ENCODE peak calls at places on chromosomes 13 and 19, in nine cellular contexts. One of them, this sample, is unnamed.

GRCh38 chr13:101773062-101773461 is 320.6 kb downstream of the ITGBL1 start:
- DNase-seq in upper lobe of left lung: no peak
- DNase-seq in uterus: no peak
- DNase-seq in IMR-90: no peak
- DNase-seq in suprapubic skin: no peak
- DNase-seq in esophagus squamous epithelium: no peak
- DNase-seq in right lobe of liver: no peak
- DNase-seq in ovary: no peak
- DNase-seq in H54: no peak
- DNase-seq in this sample: no peak

GRCh38 chr19:2273356-2274184 is 8.4 kb downstream of the PEAK3 start:
- DNase-seq in right lobe of liver: peak; percentile 79
- DNase-seq in IMR-90: peak; percentile 52
- DNase-seq in H54: peak; percentile 95
- DNase-seq in upper lobe of left lung: peak; percentile 97
- DNase-seq in esophagus squamous epithelium: no peak
- DNase-seq in suprapubic skin: no peak
- DNase-seq in uterus: peak; percentile 77
- DNase-seq in ovary: peak; percentile 84
- DNase-seq in this sample: peak; percentile 92

GRCh38 chr19:14164088-14164487 is 27.7 kb upstream of the ASF1B start:
- DNase-seq in uterus: no peak
- DNase-seq in IMR-90: no peak
- DNase-seq in right lobe of liver: no peak
- DNase-seq in esophagus squamous epithelium: no peak
- DNase-seq in upper lobe of left lung: no peak
- DNase-seq in H54: no peak
- DNase-seq in ovary: no peak
- DNase-seq in suprapubic skin: no peak
- DNase-seq in this sample: no peak

GRCh38 chr13:20360041-20360491 is 127.9 kb upstream of the GJB6 start:
- DNase-seq in uterus: no peak
- DNase-seq in upper lobe of left lung: no peak
- DNase-seq in IMR-90: peak; percentile 43
- DNase-seq in H54: no peak
- DNase-seq in ovary: no peak
- DNase-seq in suprapubic skin: no peak
- DNase-seq in esophagus squamous epithelium: no peak
- DNase-seq in right lobe of liver: peak; percentile 67
- DNase-seq in this sample: no peak

GRCh38 chr13:101817898-101818297 is 365.4 kb downstream of the ITGBL1 start:
- DNase-seq in esophagus squamous epithelium: no peak
- DNase-seq in suprapubic skin: no peak
- DNase-seq in ovary: no peak
- DNase-seq in upper lobe of left lung: no peak
- DNase-seq in IMR-90: no peak
- DNase-seq in H54: no peak
- DNase-seq in right lobe of liver: no peak
- DNase-seq in uterus: no peak
- DNase-seq in this sample: no peak

GRCh38 chr13:75637101-75637774 is 1.1 kb downstream of the LMO7 start:
- DNase-seq in upper lobe of left lung: no peak
- DNase-seq in right lobe of liver: no peak
- DNase-seq in H54: no peak
- DNase-seq in suprapubic skin: no peak
- DNase-seq in esophagus squamous epithelium: no peak
- DNase-seq in ovary: no peak
- DNase-seq in uterus: no peak
- DNase-seq in IMR-90: no peak
- DNase-seq in this sample: no peak

GRCh38 chr19:1057185-1057857 is 9.6 kb upstream of the ARHGAP45 start:
- DNase-seq in H54: no peak
- DNase-seq in uterus: no peak
- DNase-seq in suprapubic skin: no peak
- DNase-seq in IMR-90: peak; percentile 67
- DNase-seq in ovary: no peak
- DNase-seq in right lobe of liver: peak; percentile 34
- DNase-seq in esophagus squamous epithelium: no peak
- DNase-seq in upper lobe of left lung: no peak
- DNase-seq in this sample: no peak

GRCh38 chr13:48891586-48891985 is 84.1 kb upstream of the FNDC3A start:
- DNase-seq in esophagus squamous epithelium: no peak
- DNase-seq in right lobe of liver: no peak
- DNase-seq in ovary: no peak
- DNase-seq in IMR-90: peak; percentile 72
- DNase-seq in upper lobe of left lung: no peak
- DNase-seq in H54: peak; percentile 9
- DNase-seq in suprapubic skin: no peak
- DNase-seq in uterus: no peak
- DNase-seq in this sample: no peak

GRCh38 chr19:58559275-58560006 is 1.0 kb upstream of the UBE2M start:
- DNase-seq in upper lobe of left lung: peak; percentile 91
- DNase-seq in suprapubic skin: peak; percentile 96
- DNase-seq in IMR-90: peak; percentile 89
- DNase-seq in uterus: peak; percentile 91
- DNase-seq in right lobe of liver: peak; percentile 93
- DNase-seq in esophagus squamous epithelium: no peak
- DNase-seq in ovary: peak; percentile 92
- DNase-seq in H54: peak; percentile 100
- DNase-seq in this sample: no peak

GRCh38 chr19:52099497-52100138 is 4.1 kb upstream of the ZNF841 start:
- DNase-seq in esophagus squamous epithelium: no peak
- DNase-seq in suprapubic skin: no peak
- DNase-seq in right lobe of liver: no peak
- DNase-seq in ovary: no peak
- DNase-seq in H54: no peak
- DNase-seq in uterus: no peak
- DNase-seq in IMR-90: no peak
- DNase-seq in upper lobe of left lung: no peak
- DNase-seq in this sample: no peak

GRCh38 chr13:91722267-91722884 is 324.0 kb downstream of the GPC5 start:
- DNase-seq in esophagus squamous epithelium: no peak
- DNase-seq in ovary: no peak
- DNase-seq in IMR-90: peak; percentile 18
- DNase-seq in H54: peak; percentile 4
- DNase-seq in suprapubic skin: no peak
- DNase-seq in uterus: no peak
- DNase-seq in upper lobe of left lung: no peak
- DNase-seq in right lobe of liver: no peak
- DNase-seq in this sample: peak; percentile 32

GRCh38 chr13:99857738-99858137 is 113.8 kb downstream of the ZIC5 start:
- DNase-seq in upper lobe of left lung: no peak
- DNase-seq in ovary: no peak
- DNase-seq in uterus: no peak
- DNase-seq in IMR-90: no peak
- DNase-seq in right lobe of liver: no peak
- DNase-seq in esophagus squamous epithelium: no peak
- DNase-seq in suprapubic skin: no peak
- DNase-seq in H54: no peak
- DNase-seq in this sample: no peak

GRCh38 chr19:54517483-54517882 is 14.9 kb downstream of the LAIR2 start:
- DNase-seq in esophagus squamous epithelium: no peak
- DNase-seq in H54: peak; percentile 67
- DNase-seq in IMR-90: peak; percentile 2
- DNase-seq in upper lobe of left lung: no peak
- DNase-seq in uterus: no peak
- DNase-seq in ovary: peak; percentile 18
- DNase-seq in right lobe of liver: peak; percentile 47
- DNase-seq in suprapubic skin: no peak
- DNase-seq in this sample: peak; percentile 33

GRCh38 chr19:39752795-39753194 is 15.0 kb upstream of the CLC start:
- DNase-seq in IMR-90: no peak
- DNase-seq in H54: no peak
- DNase-seq in esophagus squamous epithelium: no peak
- DNase-seq in uterus: no peak
- DNase-seq in suprapubic skin: no peak
- DNase-seq in ovary: no peak
- DNase-seq in upper lobe of left lung: no peak
- DNase-seq in right lobe of liver: no peak
- DNase-seq in this sample: no peak

GRCh38 chr13:112687836-112688559 is 1.8 kb upstream of the ATP11A start:
- DNase-seq in suprapubic skin: no peak
- DNase-seq in uterus: no peak
- DNase-seq in ovary: no peak
- DNase-seq in right lobe of liver: no peak
- DNase-seq in IMR-90: no peak
- DNase-seq in H54: no peak
- DNase-seq in esophagus squamous epithelium: no peak
- DNase-seq in upper lobe of left lung: no peak
- DNase-seq in this sample: no peak

GRCh38 chr13:27770809-27771208 is 21.5 kb upstream of the GSX1 start:
- DNase-seq in H54: no peak
- DNase-seq in uterus: no peak
- DNase-seq in esophagus squamous epithelium: no peak
- DNase-seq in right lobe of liver: no peak
- DNase-seq in ovary: no peak
- DNase-seq in IMR-90: peak; percentile 13
- DNase-seq in suprapubic skin: no peak
- DNase-seq in upper lobe of left lung: no peak
- DNase-seq in this sample: peak; percentile 20

GRCh38 chr19:34126966-34127365 is 45.3 kb upstream of the LSM14A start:
- DNase-seq in H54: no peak
- DNase-seq in esophagus squamous epithelium: no peak
- DNase-seq in IMR-90: no peak
- DNase-seq in right lobe of liver: no peak
- DNase-seq in upper lobe of left lung: peak; percentile 54
- DNase-seq in suprapubic skin: no peak
- DNase-seq in ovary: no peak
- DNase-seq in uterus: no peak
- DNase-seq in this sample: no peak

GRCh38 chr19:46860846-46861690 is at the start of gene ARHGAP35:
- DNase-seq in suprapubic skin: peak; percentile 79
- DNase-seq in ovary: peak; percentile 81
- DNase-seq in esophagus squamous epithelium: no peak
- DNase-seq in upper lobe of left lung: peak; percentile 94
- DNase-seq in H54: no peak
- DNase-seq in IMR-90: no peak
- DNase-seq in uterus: peak; percentile 43
- DNase-seq in right lobe of liver: peak; percentile 63
- DNase-seq in this sample: peak; percentile 56

GRCh38 chr19:46861691-46862503 is 1.1 kb downstream of the ARHGAP35 start:
- DNase-seq in right lobe of liver: no peak
- DNase-seq in H54: no peak
- DNase-seq in esophagus squamous epithelium: no peak
- DNase-seq in suprapubic skin: peak; percentile 76
- DNase-seq in IMR-90: no peak
- DNase-seq in ovary: no peak
- DNase-seq in upper lobe of left lung: no peak
- DNase-seq in uterus: no peak
- DNase-seq in this sample: peak; percentile 67

GRCh38 chr19:46862504-46862835 is 1.7 kb downstream of the ARHGAP35 start:
- DNase-seq in ovary: no peak
- DNase-seq in right lobe of liver: no peak
- DNase-seq in uterus: no peak
- DNase-seq in IMR-90: no peak
- DNase-seq in H54: no peak
- DNase-seq in upper lobe of left lung: no peak
- DNase-seq in esophagus squamous epithelium: no peak
- DNase-seq in suprapubic skin: peak; percentile 37
- DNase-seq in this sample: peak; percentile 47

GRCh38 chr19:46859637-46860124 is 1.1 kb upstream of the ARHGAP35 start:
- DNase-seq in upper lobe of left lung: no peak
- DNase-seq in esophagus squamous epithelium: no peak
- DNase-seq in suprapubic skin: peak; percentile 95
- DNase-seq in uterus: peak; percentile 78
- DNase-seq in IMR-90: peak; percentile 55
- DNase-seq in right lobe of liver: peak; percentile 74
- DNase-seq in ovary: peak; percentile 77
- DNase-seq in H54: no peak
- DNase-seq in this sample: no peak

GRCh38 chr19:46860125-46860845 is 512 bp upstream of the ARHGAP35 start:
- DNase-seq in right lobe of liver: peak; percentile 98
- DNase-seq in suprapubic skin: peak; percentile 99
- DNase-seq in esophagus squamous epithelium: peak; percentile 87
- DNase-seq in H54: peak; percentile 69
- DNase-seq in IMR-90: peak; percentile 98
- DNase-seq in upper lobe of left lung: peak; percentile 98
- DNase-seq in ovary: peak; percentile 97
- DNase-seq in uterus: peak; percentile 97
- DNase-seq in this sample: peak; percentile 99
- TF ChIP-seq POLR2A in right lobe of liver: peak; percentile 91
- TF ChIP-seq POLR2A in suprapubic skin: no peak
- TF ChIP-seq POLR2A in esophagus squamous epithelium: no peak
- TF ChIP-seq POLR2A in H54: peak; percentile 63
- TF ChIP-seq POLR2A in IMR-90: peak; percentile 80
- TF ChIP-seq POLR2A in upper lobe of left lung: peak; percentile 80
- TF ChIP-seq POLR2A in ovary: peak; percentile 65
- TF ChIP-seq POLR2A in uterus: peak; percentile 83
- TF ChIP-seq POLR2A in this sample: peak; percentile 92

GRCh38 chr19:12945479-12946091 is at the start of gene RAD23A:
- DNase-seq in IMR-90: peak; percentile 98
- DNase-seq in H54: peak; percentile 81
- DNase-seq in right lobe of liver: peak; percentile 99
- DNase-seq in esophagus squamous epithelium: peak; percentile 93
- DNase-seq in ovary: peak; percentile 99
- DNase-seq in uterus: peak; percentile 98
- DNase-seq in suprapubic skin: peak; percentile 99
- DNase-seq in upper lobe of left lung: peak; percentile 99
- DNase-seq in this sample: peak; percentile 100
- TF ChIP-seq POLR2A in IMR-90: peak; percentile 95
- TF ChIP-seq POLR2A in H54: peak; percentile 88
- TF ChIP-seq POLR2A in right lobe of liver: peak; percentile 86
- TF ChIP-seq POLR2A in esophagus squamous epithelium: no peak
- TF ChIP-seq POLR2A in ovary: peak; percentile 89
- TF ChIP-seq POLR2A in uterus: peak; percentile 93
- TF ChIP-seq POLR2A in suprapubic skin: peak; percentile 69
- TF ChIP-seq POLR2A in upper lobe of left lung: peak; percentile 79
- TF ChIP-seq POLR2A in this sample: peak; percentile 96

GRCh38 chr13:73580868-73581267 is 522.1 kb downstream of the KLF5 start:
- DNase-seq in uterus: no peak
- DNase-seq in right lobe of liver: no peak
- DNase-seq in upper lobe of left lung: no peak
- DNase-seq in esophagus squamous epithelium: no peak
- DNase-seq in IMR-90: no peak
- DNase-seq in H54: no peak
- DNase-seq in suprapubic skin: no peak
- DNase-seq in ovary: no peak
- DNase-seq in this sample: no peak
- TF ChIP-seq POLR2A in uterus: no peak
- TF ChIP-seq POLR2A in right lobe of liver: no peak
- TF ChIP-seq POLR2A in upper lobe of left lung: no peak
- TF ChIP-seq POLR2A in esophagus squamous epithelium: no peak
- TF ChIP-seq POLR2A in IMR-90: no peak
- TF ChIP-seq POLR2A in H54: no peak
- TF ChIP-seq POLR2A in suprapubic skin: no peak
- TF ChIP-seq POLR2A in ovary: no peak
- TF ChIP-seq POLR2A in this sample: no peak

DNA sequence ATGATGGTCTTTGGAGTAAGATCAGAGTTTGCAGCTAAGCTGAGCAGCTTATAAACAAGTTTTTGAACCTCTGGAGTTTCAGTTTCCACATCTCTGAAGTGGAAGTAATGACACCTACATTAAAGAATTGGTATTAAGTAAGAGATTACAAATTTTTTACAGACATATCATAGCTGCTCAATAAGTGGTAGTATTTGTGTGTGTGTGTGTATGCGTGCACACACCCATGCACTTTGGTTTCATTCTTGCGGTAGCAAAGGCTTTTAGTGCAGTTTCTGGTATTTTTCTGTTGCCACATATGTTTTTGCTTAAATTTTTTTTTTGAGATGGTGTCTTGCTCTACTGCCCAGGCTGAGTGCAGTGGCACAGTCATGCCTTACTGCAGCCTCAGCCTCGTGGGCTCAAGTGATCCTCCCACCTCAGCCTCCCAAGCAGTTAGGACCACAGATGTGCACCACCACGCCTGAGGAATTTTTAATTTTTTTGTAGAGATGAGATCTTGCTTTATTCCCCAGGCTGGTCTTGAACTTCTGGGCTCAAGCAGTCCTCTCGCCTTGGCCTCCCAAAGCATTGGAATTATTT is 4.5 kb downstream of the NAA16 start:
- DNase-seq in suprapubic skin: no peak
- DNase-seq in IMR-90: peak; percentile 27
- DNase-seq in esophagus squamous epithelium: no peak
- DNase-seq in ovary: no peak
- DNase-seq in uterus: no peak
- DNase-seq in upper lobe of left lung: no peak
- DNase-seq in H54: no peak
- DNase-seq in right lobe of liver: no peak
- DNase-seq in this sample: no peak
- TF ChIP-seq POLR2A in suprapubic skin: no peak
- TF ChIP-seq POLR2A in IMR-90: no peak
- TF ChIP-seq POLR2A in esophagus squamous epithelium: no peak
- TF ChIP-seq POLR2A in ovary: no peak
- TF ChIP-seq POLR2A in uterus: no peak
- TF ChIP-seq POLR2A in upper lobe of left lung: no peak
- TF ChIP-seq POLR2A in H54: no peak
- TF ChIP-seq POLR2A in right lobe of liver: no peak
- TF ChIP-seq POLR2A in this sample: no peak